ENCODE peak calls at places on chromosomes 3 and 15, in four cellular contexts. One of them, this sample, is unnamed.
A peak's percentile ranks its signal among the peaks of the same experiment; 100 is the strongest.

GRCh38 chr15:48603123-48603500 is 42.4 kb downstream of the FBN1 start:
- DNase-seq in IMR-90: no peak
- DNase-seq in H9: no peak
- DNase-seq in mesendoderm: peak; percentile 80
- DNase-seq in this sample: peak; percentile 13

GRCh38 chr15:62894322-62895085 is 148.0 kb upstream of the TPM1 start:
- DNase-seq in mesendoderm: peak; percentile 46
- DNase-seq in H9: no peak
- DNase-seq in IMR-90: peak; percentile 28
- DNase-seq in this sample: no peak

GRCh38 chr3:42831321-42831713 is 22.1 kb downstream of the ACKR2 start:
- DNase-seq in IMR-90: peak; percentile 25
- DNase-seq in H9: peak; percentile 89
- DNase-seq in mesendoderm: peak; percentile 86
- DNase-seq in this sample: peak; percentile 95

GRCh38 chr3:117510396-117510795 is 800.8 kb downstream of the TUSC7 start:
- DNase-seq in mesendoderm: no peak
- DNase-seq in IMR-90: peak; percentile 59
- DNase-seq in H9: no peak
- DNase-seq in this sample: no peak

GRCh38 chr15:48782911-48783310 is 28.0 kb downstream of the CEP152 start:
- DNase-seq in mesendoderm: no peak
- DNase-seq in H9: no peak
- DNase-seq in IMR-90: no peak
- DNase-seq in this sample: no peak

GRCh38 chr3:154059798-154060197 is 61.4 kb upstream of the ARHGEF26 start:
- DNase-seq in mesendoderm: peak; percentile 51
- DNase-seq in IMR-90: no peak
- DNase-seq in H9: no peak
- DNase-seq in this sample: no peak

GRCh38 chr15:55590788-55591187 is 2.6 kb upstream of the PYGO1 start:
- DNase-seq in H9: no peak
- DNase-seq in IMR-90: no peak
- DNase-seq in mesendoderm: peak; percentile 42
- DNase-seq in this sample: no peak

GRCh38 chr15:77604973-77605372 is 27.7 kb downstream of the LINGO1 start:
- DNase-seq in mesendoderm: no peak
- DNase-seq in H9: no peak
- DNase-seq in IMR-90: no peak
- DNase-seq in this sample: no peak

GRCh38 chr15:51917493-51917892 is 54.1 kb downstream of the LEO1 start:
- DNase-seq in H9: peak; percentile 77
- DNase-seq in IMR-90: peak; percentile 30
- DNase-seq in mesendoderm: peak; percentile 82
- DNase-seq in this sample: peak; percentile 31

GRCh38 chr15:35308802-35309201 is 223.7 kb upstream of the NANOGP8 start:
- DNase-seq in IMR-90: peak; percentile 98
- DNase-seq in H9: no peak
- DNase-seq in mesendoderm: peak; percentile 2
- DNase-seq in this sample: no peak

GRCh38 chr15:60316961-60317360 is 80.8 kb downstream of the ANXA2 start:
- DNase-seq in IMR-90: no peak
- DNase-seq in H9: no peak
- DNase-seq in mesendoderm: no peak
- DNase-seq in this sample: no peak

GRCh38 chr3:32872487-32873382 is 54.9 kb downstream of the TRIM71 start:
- DNase-seq in mesendoderm: no peak
- DNase-seq in IMR-90: no peak
- DNase-seq in H9: no peak
- DNase-seq in this sample: no peak

GRCh38 chr15:92693922-92694331 is 38.4 kb upstream of the FAM174B start:
- DNase-seq in IMR-90: peak; percentile 3
- DNase-seq in mesendoderm: peak; percentile 91
- DNase-seq in H9: peak; percentile 81
- DNase-seq in this sample: no peak

GRCh38 chr3:159766563-159767185 is 222.0 kb upstream of the IL12A start:
- DNase-seq in H9: peak; percentile 38
- DNase-seq in mesendoderm: peak; percentile 71
- DNase-seq in IMR-90: peak; percentile 63
- DNase-seq in this sample: no peak

GRCh38 chr15:78195735-78196201 is 38.6 kb downstream of the ACSBG1 start:
- DNase-seq in IMR-90: no peak
- DNase-seq in mesendoderm: peak; percentile 54
- DNase-seq in H9: peak; percentile 65
- DNase-seq in this sample: no peak

GRCh38 chr3:36790765-36791164 is 26.4 kb upstream of the DCLK3 start:
- DNase-seq in IMR-90: no peak
- DNase-seq in H9: no peak
- DNase-seq in mesendoderm: no peak
- DNase-seq in this sample: no peak

GRCh38 chr15:94234300-94234699 is 2.9 kb downstream of the MCTP2 start:
- DNase-seq in H9: no peak
- DNase-seq in IMR-90: no peak
- DNase-seq in mesendoderm: peak; percentile 40
- DNase-seq in this sample: no peak

GRCh38 chr15:91100561-91101355 is 701 bp downstream of the SV2B start:
- DNase-seq in H9: no peak
- DNase-seq in IMR-90: peak; percentile 7
- DNase-seq in mesendoderm: peak; percentile 18
- DNase-seq in this sample: peak; percentile 50

GRCh38 chr15:101479342-101479845 is 10.1 kb downstream of the PCSK6 start:
- DNase-seq in H9: no peak
- DNase-seq in mesendoderm: no peak
- DNase-seq in IMR-90: no peak
- DNase-seq in this sample: no peak

GRCh38 chr15:69852482-69853275 is 245.0 kb downstream of the TLE3 start:
- DNase-seq in mesendoderm: no peak
- DNase-seq in IMR-90: peak; percentile 86
- DNase-seq in H9: no peak
- DNase-seq in this sample: no peak

GRCh38 chr3:56467108-56467507 is 1.2 kb downstream of the ERC2 start:
- DNase-seq in IMR-90: peak; percentile 43
- DNase-seq in mesendoderm: peak; percentile 99
- DNase-seq in H9: peak; percentile 95
- DNase-seq in this sample: peak; percentile 83

GRCh38 chr3:39178553-39178952 is 13.8 kb downstream of the XIRP1 start:
- DNase-seq in H9: no peak
- DNase-seq in mesendoderm: peak; percentile 74
- DNase-seq in IMR-90: peak; percentile 77
- DNase-seq in this sample: no peak

GRCh38 chr3:136186330-136186729 is 9.8 kb downstream of the MSL2 start:
- DNase-seq in mesendoderm: no peak
- DNase-seq in H9: no peak
- DNase-seq in IMR-90: no peak
- DNase-seq in this sample: no peak

GRCh38 chr3:130688677-130689076 is 58.0 kb downstream of the PIK3R4 start:
- DNase-seq in H9: no peak
- DNase-seq in mesendoderm: no peak
- DNase-seq in IMR-90: no peak
- DNase-seq in this sample: no peak

GRCh38 chr3:14481018-14481645 is 59.0 kb downstream of the GRIP2 start:
- DNase-seq in mesendoderm: no peak
- DNase-seq in H9: no peak
- DNase-seq in IMR-90: no peak
- DNase-seq in this sample: no peak

DNA sequence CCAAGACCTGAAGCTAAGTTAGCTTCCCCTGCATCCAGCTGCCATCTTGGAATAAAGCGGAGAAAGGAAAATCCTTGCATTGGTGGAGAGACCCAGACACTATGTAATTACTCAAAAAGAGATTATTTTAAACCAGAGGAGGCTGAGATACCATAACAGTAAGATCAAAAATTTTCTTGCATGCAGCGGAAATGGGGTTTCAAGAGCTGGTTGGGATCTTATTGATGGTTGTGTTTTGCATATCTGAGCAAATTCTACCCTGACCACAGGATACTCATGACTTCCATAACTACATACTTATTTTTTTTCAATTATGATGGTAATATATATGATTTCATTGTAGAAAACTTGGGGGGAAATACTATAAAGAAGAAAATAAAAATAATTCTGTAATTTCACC is 17.5 kb downstream of the TMEM158 start:
- DNase-seq in mesendoderm: no peak
- DNase-seq in IMR-90: no peak
- DNase-seq in H9: no peak
- DNase-seq in this sample: no peak
- H4K5ac ChIP-seq in mesendoderm: no peak overlapping the region
- H4K5ac ChIP-seq in IMR-90: peak overlapping the region; percentile 30
- H4K5ac ChIP-seq in H9: no peak overlapping the region
- H4K5ac ChIP-seq in this sample: no peak overlapping the region

DNA sequence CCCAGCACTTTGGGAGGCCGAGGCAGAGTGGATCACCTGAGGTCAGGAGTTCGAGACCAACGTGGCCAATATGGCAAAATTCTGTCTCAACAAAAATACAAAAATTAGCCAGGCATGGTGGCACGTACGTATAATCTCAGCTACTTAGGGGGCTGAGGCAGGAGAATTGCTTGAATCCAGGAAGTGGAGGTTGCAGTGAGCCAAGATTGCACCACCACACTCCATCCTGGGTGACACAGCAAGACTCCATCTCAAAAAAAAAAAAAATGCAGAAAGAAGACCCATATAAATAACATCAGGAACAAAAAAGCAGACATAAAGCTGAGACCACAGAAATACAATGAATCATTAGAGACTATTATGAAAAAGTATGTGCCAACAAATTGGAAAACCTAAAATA is 235.2 kb upstream of the VEPH1 start:
- DNase-seq in mesendoderm: no peak
- DNase-seq in H9: no peak
- DNase-seq in IMR-90: no peak
- DNase-seq in this sample: no peak
- H4K5ac ChIP-seq in mesendoderm: no peak overlapping the region
- H4K5ac ChIP-seq in H9: no peak overlapping the region
- H4K5ac ChIP-seq in IMR-90: no peak overlapping the region
- H4K5ac ChIP-seq in this sample: no peak overlapping the region

GRCh38 chr15:44659041-44659440 is 4.4 kb downstream of the SPG11 start:
- DNase-seq in mesendoderm: no peak
- DNase-seq in H9: no peak
- DNase-seq in IMR-90: no peak
- DNase-seq in this sample: no peak

GRCh38 chr15:44666208-44667038 is 3.0 kb upstream of the SPG11 start:
- DNase-seq in mesendoderm: no peak
- DNase-seq in H9: no peak
- DNase-seq in IMR-90: no peak
- DNase-seq in this sample: no peak

GRCh38 chr15:44667039-44667360 is 3.5 kb upstream of the SPG11 start:
- DNase-seq in H9: no peak
- DNase-seq in IMR-90: no peak
- DNase-seq in mesendoderm: no peak
- DNase-seq in this sample: no peak

GRCh38 chr15:44662478-44663409 is 718 bp downstream of the SPG11 start:
- DNase-seq in mesendoderm: no peak
- DNase-seq in IMR-90: peak; percentile 48
- DNase-seq in H9: peak; percentile 59
- DNase-seq in this sample: no peak

GRCh38 chr15:44663410-44664272 is at the start of gene SPG11:
- DNase-seq in IMR-90: peak; percentile 97
- DNase-seq in H9: peak; percentile 99
- DNase-seq in mesendoderm: peak; percentile 99
- DNase-seq in this sample: peak; percentile 99
- H4K5ac ChIP-seq in IMR-90: peak within 1 kb of the TSS; percentile 95
- H4K5ac ChIP-seq in H9: no peak within 1 kb of the TSS
- H4K5ac ChIP-seq in mesendoderm: peak within 1 kb of the TSS; percentile 82
- H4K5ac ChIP-seq in this sample: peak within 1 kb of the TSS; percentile 64

GRCh38 chr3:133759740-133760069 is 13.5 kb downstream of the TF start:
- DNase-seq in H9: no peak
- DNase-seq in IMR-90: no peak
- DNase-seq in mesendoderm: no peak
- DNase-seq in this sample: no peak
- H4K5ac ChIP-seq in H9: no peak overlapping the region
- H4K5ac ChIP-seq in IMR-90: no peak overlapping the region
- H4K5ac ChIP-seq in mesendoderm: no peak overlapping the region
- H4K5ac ChIP-seq in this sample: no peak overlapping the region

GRCh38 chr3:169120928-169121327 is 542.6 kb downstream of the MECOM start:
- DNase-seq in H9: no peak
- DNase-seq in IMR-90: no peak
- DNase-seq in mesendoderm: no peak
- DNase-seq in this sample: no peak
- H4K5ac ChIP-seq in H9: no peak overlapping the region
- H4K5ac ChIP-seq in IMR-90: no peak overlapping the region
- H4K5ac ChIP-seq in mesendoderm: no peak overlapping the region
- H4K5ac ChIP-seq in this sample: no peak overlapping the region

GRCh38 chr3:140742116-140742515 is 64.3 kb downstream of the TRIM42 start:
- DNase-seq in H9: no peak
- DNase-seq in mesendoderm: no peak
- DNase-seq in IMR-90: no peak
- DNase-seq in this sample: no peak

GRCh38 chr3:140731440-140732119 is 53.7 kb downstream of the TRIM42 start:
- DNase-seq in H9: no peak
- DNase-seq in IMR-90: no peak
- DNase-seq in mesendoderm: no peak
- DNase-seq in this sample: no peak

GRCh38 chr3:140733623-140734022 is 55.8 kb downstream of the TRIM42 start:
- DNase-seq in mesendoderm: peak; percentile 49
- DNase-seq in IMR-90: no peak
- DNase-seq in H9: no peak
- DNase-seq in this sample: no peak

DNA sequence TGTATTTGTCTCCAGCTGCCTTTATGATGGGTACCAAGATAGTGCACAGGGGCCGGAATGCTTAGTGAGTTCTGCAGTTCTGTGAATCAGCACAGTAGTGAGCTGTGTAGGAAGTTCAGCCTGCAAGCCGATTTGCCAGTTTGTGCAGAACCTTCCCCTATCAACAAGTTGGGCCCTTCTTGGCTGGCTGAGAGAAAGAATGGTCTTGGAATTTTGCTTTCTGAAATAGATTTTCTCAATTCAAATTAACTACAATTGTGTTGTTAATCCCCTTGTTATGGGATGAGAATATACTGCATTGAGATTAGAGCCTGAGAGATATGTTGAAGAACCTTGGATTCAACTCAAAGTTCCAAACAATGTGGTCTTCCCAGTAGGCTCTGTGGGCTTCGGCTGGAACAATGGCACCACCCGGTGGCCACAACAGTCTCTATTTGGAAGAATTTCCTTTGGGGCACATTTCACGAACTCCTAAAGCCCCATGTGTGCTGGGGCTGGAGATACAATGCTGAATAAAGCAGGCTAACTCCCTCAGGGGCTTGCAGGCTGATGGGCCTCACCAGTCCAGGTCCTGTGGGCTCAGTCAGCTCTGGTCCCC is 59.1 kb downstream of the TRIM42 start:
- DNase-seq in H9: peak; percentile 72
- DNase-seq in mesendoderm: peak; percentile 86
- DNase-seq in IMR-90: no peak
- DNase-seq in this sample: peak; percentile 60
- H4K5ac ChIP-seq in H9: no peak overlapping the region
- H4K5ac ChIP-seq in mesendoderm: no peak overlapping the region
- H4K5ac ChIP-seq in IMR-90: no peak overlapping the region
- H4K5ac ChIP-seq in this sample: no peak overlapping the region